ENCODE peak calls at places on chromosomes 13 and 19, in nine cellular contexts. Q is pancreas; Y is neural progenitor cell; G is cardiac muscle cell; Z is heart right ventricle; I is tibial artery; X is fibroblast of lung; V is CD4-positive, alpha-beta memory T cell; D is body of pancreas. L is an unnamed sample.

GRCh38 chr19:32924200-32924599 is 47.6 kb downstream of the CEP89 start:
- DNase-seq in V (no peak), D (no peak), Z (no peak), Y (no peak), Q (no peak), X (peak; percentile 6), I (no peak), G (peak; percentile 2), L (no peak)

GRCh38 chr13:27012482-27013197 is 159.0 kb downstream of the USP12 start:
- DNase-seq in G (peak; percentile 83), V (no peak), Q (no peak), Z (no peak), X (peak; percentile 95), Y (no peak), I (no peak), D (no peak), L (no peak)

GRCh38 chr13:47904239-47904638 is 96.8 kb downstream of the SUCLA2 start:
- DNase-seq in I (no peak), Q (no peak), V (no peak), Z (no peak), D (no peak), X (no peak), Y (no peak), G (no peak), L (no peak)

GRCh38 chr19:18197306-18197705 is 4.3 kb downstream of the MPV17L2 start:
- DNase-seq in Z (no peak), Y (no peak), D (no peak), V (no peak), I (no peak), X (no peak), G (no peak), Q (no peak), L (no peak)

GRCh38 chr13:106867249-106867648 is 299.3 kb upstream of the ARGLU1 start:
- DNase-seq in D (peak; percentile 27), Z (peak; percentile 13), X (peak; percentile 33), Y (peak; percentile 32), G (peak; percentile 11), V (no peak), Q (no peak), I (no peak), L (no peak)

GRCh38 chr13:40640845-40641458 is 25.5 kb downstream of the FOXO1 start:
- DNase-seq in X (no peak), D (no peak), G (no peak), Z (no peak), Y (no peak), I (no peak), Q (no peak), V (peak; percentile 61), L (no peak)

GRCh38 chr19:10388957-10389356 is 8.6 kb upstream of the TYK2 start:
- DNase-seq in D (peak; percentile 94), Y (peak; percentile 87), V (peak; percentile 76), I (peak; percentile 90), G (peak; percentile 85), Z (peak; percentile 92), Q (peak; percentile 91), X (peak; percentile 78), L (peak; percentile 76)

GRCh38 chr19:48490980-48491792 is 20.4 kb downstream of the LMTK3 start:
- DNase-seq in Y (peak; percentile 88), D (peak; percentile 54), V (peak; percentile 75), X (no peak), G (no peak), Q (peak; percentile 61), I (no peak), Z (no peak), L (no peak)

GRCh38 chr19:33448159-33448516 is 73.5 kb downstream of the PEPD start:
- DNase-seq in X (no peak), Q (no peak), Z (no peak), D (no peak), Y (no peak), I (no peak), V (no peak), G (no peak), L (no peak)

GRCh38 chr13:43083750-43084149 is 60.4 kb downstream of the DNAJC15 start:
- DNase-seq in I (no peak), X (no peak), V (no peak), G (no peak), Z (no peak), D (no peak), Y (no peak), Q (no peak), L (no peak)

GRCh38 chr19:10742494-10742893 is 24.6 kb downstream of the DNM2 start:
- DNase-seq in I (no peak), Y (no peak), X (no peak), Q (no peak), Z (no peak), G (no peak), V (no peak), D (no peak), L (no peak)

GRCh38 chr19:37778613-37779138 is 710 bp downstream of the ZNF573 start:
- DNase-seq in X (peak; percentile 14), V (no peak), D (no peak), Z (no peak), Y (peak; percentile 1), Q (no peak), I (no peak), G (peak; percentile 46), L (no peak)

GRCh38 chr13:76455960-76456359 is 430.2 kb downstream of the KCTD12 start:
- DNase-seq in Y (no peak), Z (no peak), X (peak; percentile 78), G (peak; percentile 33), I (no peak), D (no peak), Q (no peak), V (no peak), L (no peak)

GRCh38 chr13:73981595-73981994 is 152.6 kb downstream of the KLF12 start:
- DNase-seq in V (no peak), Y (no peak), X (peak; percentile 21), I (no peak), D (no peak), Z (no peak), G (no peak), Q (no peak), L (no peak)

GRCh38 chr13:29577135-29578051 is 18.1 kb downstream of the SLC7A1 start:
- DNase-seq in Z (no peak), I (no peak), X (no peak), Q (peak; percentile 69), Y (no peak), G (no peak), V (no peak), D (peak; percentile 83), L (no peak)

GRCh38 chr13:29581666-29582065 is 13.8 kb downstream of the SLC7A1 start:
- DNase-seq in G (no peak), V (no peak), I (no peak), Z (no peak), Q (no peak), X (no peak), Y (no peak), D (no peak), L (no peak)

GRCh38 chr13:29576581-29576980 is 18.9 kb downstream of the SLC7A1 start:
- DNase-seq in D (no peak), G (no peak), V (no peak), X (no peak), Y (no peak), Z (no peak), Q (no peak), I (no peak), L (no peak)

GRCh38 chr13:29578300-29579048 is 17.0 kb downstream of the SLC7A1 start:
- DNase-seq in V (no peak), Q (no peak), X (no peak), G (no peak), I (no peak), D (peak; percentile 24), Z (no peak), Y (no peak), L (no peak)

DNA sequence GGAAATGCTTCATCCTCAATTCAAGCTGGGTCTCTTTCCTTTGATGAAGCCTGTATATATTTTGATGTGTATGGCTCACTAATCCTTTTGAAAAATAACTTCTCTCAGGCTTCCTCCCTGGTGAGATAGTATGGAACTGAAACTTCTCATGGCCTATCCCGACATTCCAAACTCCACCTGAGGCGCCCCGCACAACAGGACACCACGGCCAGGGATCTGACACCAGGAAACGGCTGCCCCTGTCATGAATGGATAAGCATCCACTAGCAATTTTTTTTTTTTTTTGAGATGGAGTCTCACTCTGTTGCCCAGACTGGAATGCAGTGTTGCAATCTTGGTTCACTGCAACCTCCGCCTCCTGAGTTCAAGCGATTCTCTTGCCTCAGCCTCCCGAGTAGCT is 16.4 kb downstream of the SLC7A1 start:
- DNase-seq in I (no peak), Y (no peak), V (no peak), D (no peak), Q (no peak), X (no peak), G (no peak), Z (no peak), L (no peak)
- H3K4me1 ChIP-seq in I (no peaks in the 10 kb centered on the region), Y (peaks cover 14% of the 10 kb centered on the region), V (peaks cover 6% of the 10 kb centered on the region), D (peaks cover 82% of the 10 kb centered on the region), Q (peaks cover 31% of the 10 kb centered on the region), X (peaks cover 5% of the 10 kb centered on the region), G (peaks cover 42% of the 10 kb centered on the region), Z (peaks cover 7% of the 10 kb centered on the region), L (peaks cover 39% of the 10 kb centered on the region)

GRCh38 chr19:14540741-14541525 is 11.5 kb downstream of the TECR start:
- DNase-seq in Y (no peak), X (no peak), Q (no peak), Z (no peak), D (no peak), V (no peak), I (no peak), G (no peak), L (no peak)

GRCh38 chr19:14545716-14546082 is 16.3 kb downstream of the TECR start:
- DNase-seq in D (no peak), Z (no peak), Y (no peak), G (no peak), Q (no peak), V (no peak), X (no peak), I (no peak), L (no peak)

GRCh38 chr19:14544047-14544446 is 14.7 kb downstream of the TECR start:
- DNase-seq in Q (no peak), I (no peak), Z (no peak), Y (no peak), X (no peak), V (no peak), D (no peak), G (no peak), L (no peak)

GRCh38 chr19:14544977-14545715 is 15.8 kb downstream of the TECR start:
- DNase-seq in Y (no peak), Q (peak; percentile 55), X (no peak), G (no peak), V (no peak), Z (peak; percentile 53), I (no peak), D (peak; percentile 81), L (no peak)

GRCh38 chr19:14542721-14543328 is 13.4 kb downstream of the TECR start:
- DNase-seq in X (no peak), Y (no peak), Z (peak; percentile 41), Q (no peak), I (no peak), G (peak; percentile 40), D (no peak), V (no peak), L (no peak)
- H3K4me1 ChIP-seq in X (no peaks in the 10 kb centered on the region), Y (no peaks in the 10 kb centered on the region), Z (peaks cover 18% of the 10 kb centered on the region), Q (peaks cover 3% of the 10 kb centered on the region), I (no peaks in the 10 kb centered on the region), G (peaks cover 9% of the 10 kb centered on the region), D (peaks cover 6% of the 10 kb centered on the region), V (peaks cover 6% of the 10 kb centered on the region), L (peaks cover 6% of the 10 kb centered on the region)

GRCh38 chr13:32208860-32209259 is 106.3 kb downstream of the ZAR1L start:
- DNase-seq in V (no peak), X (no peak), Z (no peak), G (no peak), D (no peak), I (no peak), Q (no peak), Y (no peak), L (no peak)
- H3K4me1 ChIP-seq in V (no peaks in the 10 kb centered on the region), X (peaks cover 16% of the 10 kb centered on the region), Z (peaks cover 38% of the 10 kb centered on the region), G (peaks cover 30% of the 10 kb centered on the region), D (peaks cover 9% of the 10 kb centered on the region), I (no peaks in the 10 kb centered on the region), Q (peaks cover 4% of the 10 kb centered on the region), Y (peaks cover 10% of the 10 kb centered on the region), L (peaks cover 27% of the 10 kb centered on the region)

GRCh38 chr13:98448642-98448928 is 128.3 kb downstream of the STK24 start:
- DNase-seq in Y (no peak), G (no peak), I (no peak), V (no peak), Q (no peak), Z (no peak), X (no peak), D (no peak), L (no peak)
- H3K4me1 ChIP-seq in Y (peaks cover 20% of the 10 kb centered on the region), G (peaks cover 10% of the 10 kb centered on the region), I (no peaks in the 10 kb centered on the region), V (peaks cover 31% of the 10 kb centered on the region), Q (no peaks in the 10 kb centered on the region), Z (peaks cover 31% of the 10 kb centered on the region), X (peaks cover 8% of the 10 kb centered on the region), D (no peaks in the 10 kb centered on the region), L (peaks cover 5% of the 10 kb centered on the region)